ENCODE peak calls at places on chromosome 1, in ten cellular contexts. One of them, this sample, is unnamed.

GRCh38 chr1:60055336-60055735 is 18.2 kb downstream of the C1orf87 start:
- DNase-seq in D721Med: no peak
- DNase-seq in B cell: no peak
- DNase-seq in upper lobe of right lung: no peak
- DNase-seq in bronchial epithelial cell: peak; percentile 49
- DNase-seq in naive thymus-derived CD8-positive, alpha-beta T cell: no peak
- DNase-seq in NCI-H146: no peak
- DNase-seq in PC-9: peak; percentile 48
- DNase-seq in iris pigment epithelial cell: peak; percentile 74
- DNase-seq in stimulated activated CD8-positive, alpha-beta memory T cell treated with anti-CD3 and anti-CD28 coated beads, Interleukin-15, amount 100 ng/mL, for 48 hours: no peak
- DNase-seq in this sample: peak; percentile 45

GRCh38 chr1:204929487-204930185 is 59.0 kb downstream of the NFASC start:
- DNase-seq in D721Med: no peak
- DNase-seq in B cell: no peak
- DNase-seq in upper lobe of right lung: no peak
- DNase-seq in bronchial epithelial cell: no peak
- DNase-seq in naive thymus-derived CD8-positive, alpha-beta T cell: no peak
- DNase-seq in NCI-H146: no peak
- DNase-seq in PC-9: no peak
- DNase-seq in iris pigment epithelial cell: no peak
- DNase-seq in stimulated activated CD8-positive, alpha-beta memory T cell treated with anti-CD3 and anti-CD28 coated beads, Interleukin-15, amount 100 ng/mL, for 48 hours: no peak
- DNase-seq in this sample: no peak

GRCh38 chr1:185964946-185965345 is 230.8 kb downstream of the HMCN1 start:
- DNase-seq in D721Med: no peak
- DNase-seq in B cell: no peak
- DNase-seq in upper lobe of right lung: no peak
- DNase-seq in bronchial epithelial cell: no peak
- DNase-seq in naive thymus-derived CD8-positive, alpha-beta T cell: no peak
- DNase-seq in NCI-H146: no peak
- DNase-seq in PC-9: no peak
- DNase-seq in iris pigment epithelial cell: peak; percentile 12
- DNase-seq in stimulated activated CD8-positive, alpha-beta memory T cell treated with anti-CD3 and anti-CD28 coated beads, Interleukin-15, amount 100 ng/mL, for 48 hours: no peak
- DNase-seq in this sample: no peak

GRCh38 chr1:174912243-174912642 is 87.5 kb upstream of the CACYBP start:
- DNase-seq in D721Med: no peak
- DNase-seq in B cell: no peak
- DNase-seq in upper lobe of right lung: no peak
- DNase-seq in bronchial epithelial cell: no peak
- DNase-seq in naive thymus-derived CD8-positive, alpha-beta T cell: no peak
- DNase-seq in NCI-H146: no peak
- DNase-seq in PC-9: no peak
- DNase-seq in iris pigment epithelial cell: no peak
- DNase-seq in stimulated activated CD8-positive, alpha-beta memory T cell treated with anti-CD3 and anti-CD28 coated beads, Interleukin-15, amount 100 ng/mL, for 48 hours: peak; percentile 4
- DNase-seq in this sample: no peak

GRCh38 chr1:212718499-212718898 is 18.9 kb upstream of the BATF3 start:
- DNase-seq in D721Med: no peak
- DNase-seq in B cell: no peak
- DNase-seq in upper lobe of right lung: no peak
- DNase-seq in bronchial epithelial cell: no peak
- DNase-seq in naive thymus-derived CD8-positive, alpha-beta T cell: no peak
- DNase-seq in NCI-H146: no peak
- DNase-seq in PC-9: no peak
- DNase-seq in iris pigment epithelial cell: no peak
- DNase-seq in stimulated activated CD8-positive, alpha-beta memory T cell treated with anti-CD3 and anti-CD28 coated beads, Interleukin-15, amount 100 ng/mL, for 48 hours: no peak
- DNase-seq in this sample: peak; percentile 12

GRCh38 chr1:181139631-181140051 is 51.1 kb downstream of the IER5 start:
- DNase-seq in D721Med: no peak
- DNase-seq in B cell: no peak
- DNase-seq in upper lobe of right lung: no peak
- DNase-seq in bronchial epithelial cell: peak; percentile 87
- DNase-seq in naive thymus-derived CD8-positive, alpha-beta T cell: no peak
- DNase-seq in NCI-H146: no peak
- DNase-seq in PC-9: peak; percentile 93
- DNase-seq in iris pigment epithelial cell: peak; percentile 77
- DNase-seq in stimulated activated CD8-positive, alpha-beta memory T cell treated with anti-CD3 and anti-CD28 coated beads, Interleukin-15, amount 100 ng/mL, for 48 hours: no peak
- DNase-seq in this sample: peak; percentile 83

GRCh38 chr1:160315359-160315758 is 27.7 kb downstream of the COPA start:
- DNase-seq in D721Med: no peak
- DNase-seq in B cell: no peak
- DNase-seq in upper lobe of right lung: no peak
- DNase-seq in bronchial epithelial cell: no peak
- DNase-seq in naive thymus-derived CD8-positive, alpha-beta T cell: no peak
- DNase-seq in NCI-H146: no peak
- DNase-seq in PC-9: no peak
- DNase-seq in iris pigment epithelial cell: no peak
- DNase-seq in stimulated activated CD8-positive, alpha-beta memory T cell treated with anti-CD3 and anti-CD28 coated beads, Interleukin-15, amount 100 ng/mL, for 48 hours: no peak
- DNase-seq in this sample: no peak

GRCh38 chr1:47502746-47503370 is 65.0 kb downstream of the FOXD2 start:
- DNase-seq in D721Med: no peak
- DNase-seq in B cell: no peak
- DNase-seq in upper lobe of right lung: no peak
- DNase-seq in bronchial epithelial cell: no peak
- DNase-seq in naive thymus-derived CD8-positive, alpha-beta T cell: no peak
- DNase-seq in NCI-H146: no peak
- DNase-seq in PC-9: no peak
- DNase-seq in iris pigment epithelial cell: no peak
- DNase-seq in stimulated activated CD8-positive, alpha-beta memory T cell treated with anti-CD3 and anti-CD28 coated beads, Interleukin-15, amount 100 ng/mL, for 48 hours: no peak
- DNase-seq in this sample: no peak

GRCh38 chr1:201060586-201060985 is 37.1 kb upstream of the KIF21B start:
- DNase-seq in D721Med: no peak
- DNase-seq in B cell: no peak
- DNase-seq in upper lobe of right lung: no peak
- DNase-seq in bronchial epithelial cell: peak; percentile 18
- DNase-seq in naive thymus-derived CD8-positive, alpha-beta T cell: no peak
- DNase-seq in NCI-H146: no peak
- DNase-seq in PC-9: no peak
- DNase-seq in iris pigment epithelial cell: no peak
- DNase-seq in stimulated activated CD8-positive, alpha-beta memory T cell treated with anti-CD3 and anti-CD28 coated beads, Interleukin-15, amount 100 ng/mL, for 48 hours: no peak
- DNase-seq in this sample: no peak

GRCh38 chr1:92326681-92327080 is 27.8 kb downstream of the RPAP2 start:
- DNase-seq in D721Med: no peak
- DNase-seq in B cell: no peak
- DNase-seq in upper lobe of right lung: no peak
- DNase-seq in bronchial epithelial cell: peak; percentile 90
- DNase-seq in naive thymus-derived CD8-positive, alpha-beta T cell: no peak
- DNase-seq in NCI-H146: no peak
- DNase-seq in PC-9: peak; percentile 76
- DNase-seq in iris pigment epithelial cell: no peak
- DNase-seq in stimulated activated CD8-positive, alpha-beta memory T cell treated with anti-CD3 and anti-CD28 coated beads, Interleukin-15, amount 100 ng/mL, for 48 hours: no peak
- DNase-seq in this sample: peak; percentile 91

GRCh38 chr1:19044975-19045831 is 88.7 kb upstream of the IFFO2 start:
- DNase-seq in D721Med: no peak
- DNase-seq in B cell: no peak
- DNase-seq in upper lobe of right lung: peak; percentile 58
- DNase-seq in bronchial epithelial cell: no peak
- DNase-seq in naive thymus-derived CD8-positive, alpha-beta T cell: no peak
- DNase-seq in NCI-H146: no peak
- DNase-seq in PC-9: no peak
- DNase-seq in iris pigment epithelial cell: no peak
- DNase-seq in stimulated activated CD8-positive, alpha-beta memory T cell treated with anti-CD3 and anti-CD28 coated beads, Interleukin-15, amount 100 ng/mL, for 48 hours: peak; percentile 16
- DNase-seq in this sample: no peak

GRCh38 chr1:114716304-114717158 is at the start of gene NRAS:
- DNase-seq in D721Med: peak; percentile 37
- DNase-seq in B cell: peak; percentile 89
- DNase-seq in upper lobe of right lung: peak; percentile 98
- DNase-seq in bronchial epithelial cell: peak; percentile 77
- DNase-seq in naive thymus-derived CD8-positive, alpha-beta T cell: peak; percentile 95
- DNase-seq in NCI-H146: peak; percentile 87
- DNase-seq in PC-9: peak; percentile 84
- DNase-seq in iris pigment epithelial cell: peak; percentile 93
- DNase-seq in stimulated activated CD8-positive, alpha-beta memory T cell treated with anti-CD3 and anti-CD28 coated beads, Interleukin-15, amount 100 ng/mL, for 48 hours: peak; percentile 93
- DNase-seq in this sample: peak; percentile 93

GRCh38 chr1:226646026-226646869 is 92.8 kb downstream of the ITPKB start:
- DNase-seq in D721Med: peak; percentile 93
- DNase-seq in B cell: no peak
- DNase-seq in upper lobe of right lung: no peak
- DNase-seq in bronchial epithelial cell: peak; percentile 72
- DNase-seq in naive thymus-derived CD8-positive, alpha-beta T cell: no peak
- DNase-seq in NCI-H146: no peak
- DNase-seq in PC-9: peak; percentile 89
- DNase-seq in iris pigment epithelial cell: no peak
- DNase-seq in stimulated activated CD8-positive, alpha-beta memory T cell treated with anti-CD3 and anti-CD28 coated beads, Interleukin-15, amount 100 ng/mL, for 48 hours: no peak
- DNase-seq in this sample: peak; percentile 88

GRCh38 chr1:64312431-64312830 is 109.0 kb downstream of the UBE2U start:
- DNase-seq in D721Med: no peak
- DNase-seq in B cell: no peak
- DNase-seq in upper lobe of right lung: no peak
- DNase-seq in bronchial epithelial cell: no peak
- DNase-seq in naive thymus-derived CD8-positive, alpha-beta T cell: no peak
- DNase-seq in NCI-H146: peak; percentile 30
- DNase-seq in PC-9: no peak
- DNase-seq in iris pigment epithelial cell: no peak
- DNase-seq in stimulated activated CD8-positive, alpha-beta memory T cell treated with anti-CD3 and anti-CD28 coated beads, Interleukin-15, amount 100 ng/mL, for 48 hours: no peak
- DNase-seq in this sample: no peak

GRCh38 chr1:39754906-39755504 is 16.1 kb downstream of the OXCT2 start:
- DNase-seq in D721Med: no peak
- DNase-seq in B cell: no peak
- DNase-seq in upper lobe of right lung: no peak
- DNase-seq in bronchial epithelial cell: no peak
- DNase-seq in naive thymus-derived CD8-positive, alpha-beta T cell: no peak
- DNase-seq in NCI-H146: no peak
- DNase-seq in PC-9: no peak
- DNase-seq in iris pigment epithelial cell: peak; percentile 55
- DNase-seq in stimulated activated CD8-positive, alpha-beta memory T cell treated with anti-CD3 and anti-CD28 coated beads, Interleukin-15, amount 100 ng/mL, for 48 hours: no peak
- DNase-seq in this sample: no peak

GRCh38 chr1:96515430-96515829 is 206.2 kb upstream of the PTBP2 start:
- DNase-seq in D721Med: no peak
- DNase-seq in B cell: no peak
- DNase-seq in upper lobe of right lung: no peak
- DNase-seq in bronchial epithelial cell: no peak
- DNase-seq in naive thymus-derived CD8-positive, alpha-beta T cell: no peak
- DNase-seq in NCI-H146: no peak
- DNase-seq in PC-9: no peak
- DNase-seq in iris pigment epithelial cell: no peak
- DNase-seq in stimulated activated CD8-positive, alpha-beta memory T cell treated with anti-CD3 and anti-CD28 coated beads, Interleukin-15, amount 100 ng/mL, for 48 hours: no peak
- DNase-seq in this sample: no peak

GRCh38 chr1:174039069-174039468 is 16.9 kb upstream of the RC3H1 start:
- DNase-seq in D721Med: no peak
- DNase-seq in B cell: no peak
- DNase-seq in upper lobe of right lung: no peak
- DNase-seq in bronchial epithelial cell: no peak
- DNase-seq in naive thymus-derived CD8-positive, alpha-beta T cell: no peak
- DNase-seq in NCI-H146: no peak
- DNase-seq in PC-9: no peak
- DNase-seq in iris pigment epithelial cell: peak; percentile 73
- DNase-seq in stimulated activated CD8-positive, alpha-beta memory T cell treated with anti-CD3 and anti-CD28 coated beads, Interleukin-15, amount 100 ng/mL, for 48 hours: no peak
- DNase-seq in this sample: no peak

GRCh38 chr1:167808690-167809089 is 86.9 kb downstream of the MPZL1 start:
- DNase-seq in D721Med: no peak
- DNase-seq in B cell: no peak
- DNase-seq in upper lobe of right lung: no peak
- DNase-seq in bronchial epithelial cell: no peak
- DNase-seq in naive thymus-derived CD8-positive, alpha-beta T cell: no peak
- DNase-seq in NCI-H146: no peak
- DNase-seq in PC-9: no peak
- DNase-seq in iris pigment epithelial cell: no peak
- DNase-seq in stimulated activated CD8-positive, alpha-beta memory T cell treated with anti-CD3 and anti-CD28 coated beads, Interleukin-15, amount 100 ng/mL, for 48 hours: no peak
- DNase-seq in this sample: no peak

GRCh38 chr1:175887981-175888428 is 144.6 kb upstream of the TNR start:
- DNase-seq in D721Med: peak; percentile 98
- DNase-seq in B cell: peak; percentile 22
- DNase-seq in upper lobe of right lung: no peak
- DNase-seq in bronchial epithelial cell: peak; percentile 34
- DNase-seq in naive thymus-derived CD8-positive, alpha-beta T cell: no peak
- DNase-seq in NCI-H146: peak; percentile 59
- DNase-seq in PC-9: no peak
- DNase-seq in iris pigment epithelial cell: peak; percentile 55
- DNase-seq in stimulated activated CD8-positive, alpha-beta memory T cell treated with anti-CD3 and anti-CD28 coated beads, Interleukin-15, amount 100 ng/mL, for 48 hours: peak; percentile 7
- DNase-seq in this sample: peak; percentile 58

GRCh38 chr1:42992043-42992697 is 33.5 kb upstream of the SLC2A1 start:
- DNase-seq in D721Med: no peak
- DNase-seq in B cell: no peak
- DNase-seq in upper lobe of right lung: no peak
- DNase-seq in bronchial epithelial cell: no peak
- DNase-seq in naive thymus-derived CD8-positive, alpha-beta T cell: no peak
- DNase-seq in NCI-H146: no peak
- DNase-seq in PC-9: no peak
- DNase-seq in iris pigment epithelial cell: no peak
- DNase-seq in stimulated activated CD8-positive, alpha-beta memory T cell treated with anti-CD3 and anti-CD28 coated beads, Interleukin-15, amount 100 ng/mL, for 48 hours: no peak
- DNase-seq in this sample: no peak

GRCh38 chr1:184633785-184634184 is 120.9 kb downstream of the EDEM3 start:
- DNase-seq in D721Med: no peak
- DNase-seq in B cell: no peak
- DNase-seq in upper lobe of right lung: peak; percentile 75
- DNase-seq in bronchial epithelial cell: no peak
- DNase-seq in naive thymus-derived CD8-positive, alpha-beta T cell: no peak
- DNase-seq in NCI-H146: no peak
- DNase-seq in PC-9: no peak
- DNase-seq in iris pigment epithelial cell: no peak
- DNase-seq in stimulated activated CD8-positive, alpha-beta memory T cell treated with anti-CD3 and anti-CD28 coated beads, Interleukin-15, amount 100 ng/mL, for 48 hours: no peak
- DNase-seq in this sample: no peak